ENCODE peak calls at places on chromosomes 5 and 9, in four cellular contexts. One of them, this sample, is unnamed.

GRCh38 chr5:5932824-5933223 is 445.5 kb downstream of the MED10 start:
- DNase-seq in Caco-2: no peak
- DNase-seq in HCEC 1CT: no peak
- DNase-seq in lower leg skin: no peak
- DNase-seq in this sample: no peak

GRCh38 chr5:151151793-151152192 is 5.8 kb downstream of the ANXA6 start:
- DNase-seq in Caco-2: no peak
- DNase-seq in lower leg skin: no peak
- DNase-seq in HCEC 1CT: no peak
- DNase-seq in this sample: peak; percentile 46

GRCh38 chr5:108384741-108385140 is 2.8 kb upstream of the FBXL17 start:
- DNase-seq in HCEC 1CT: no peak
- DNase-seq in Caco-2: no peak
- DNase-seq in lower leg skin: no peak
- DNase-seq in this sample: no peak

GRCh38 chr9:126809068-126809467 is 4.2 kb downstream of the ZBTB43 start:
- DNase-seq in Caco-2: no peak
- DNase-seq in lower leg skin: no peak
- DNase-seq in HCEC 1CT: peak; percentile 77
- DNase-seq in this sample: no peak

GRCh38 chr5:122458278-122458872 is 146.3 kb downstream of the SNCAIP start:
- DNase-seq in Caco-2: no peak
- DNase-seq in HCEC 1CT: peak; percentile 35
- DNase-seq in lower leg skin: no peak
- DNase-seq in this sample: no peak

GRCh38 chr5:115457985-115458384 is 86.6 kb downstream of the FEM1C start:
- DNase-seq in lower leg skin: no peak
- DNase-seq in Caco-2: peak; percentile 51
- DNase-seq in HCEC 1CT: no peak
- DNase-seq in this sample: no peak

GRCh38 chr5:10304932-10305331 is 2.8 kb downstream of the CMBL start:
- DNase-seq in Caco-2: no peak
- DNase-seq in HCEC 1CT: no peak
- DNase-seq in lower leg skin: no peak
- DNase-seq in this sample: no peak

GRCh38 chr5:173196133-173196952 is 38.7 kb downstream of the NKX2-5 start:
- DNase-seq in HCEC 1CT: no peak
- DNase-seq in lower leg skin: no peak
- DNase-seq in Caco-2: no peak
- DNase-seq in this sample: no peak

GRCh38 chr9:37332581-37332980 is 89.9 kb upstream of the GRHPR start:
- DNase-seq in Caco-2: no peak
- DNase-seq in HCEC 1CT: no peak
- DNase-seq in lower leg skin: no peak
- DNase-seq in this sample: no peak

GRCh38 chr5:103346162-103346748 is 87.7 kb downstream of the MACIR start:
- DNase-seq in Caco-2: peak; percentile 45
- DNase-seq in lower leg skin: no peak
- DNase-seq in HCEC 1CT: no peak
- DNase-seq in this sample: no peak

GRCh38 chr9:110048976-110049698 is 158.8 kb downstream of the C9orf152 start:
- DNase-seq in Caco-2: peak; percentile 42
- DNase-seq in HCEC 1CT: peak; percentile 30
- DNase-seq in lower leg skin: no peak
- DNase-seq in this sample: no peak

GRCh38 chr9:37100317-37100716 is 20.1 kb upstream of the ZCCHC7 start:
- DNase-seq in Caco-2: no peak
- DNase-seq in HCEC 1CT: no peak
- DNase-seq in lower leg skin: no peak
- DNase-seq in this sample: no peak

GRCh38 chr9:98241357-98242104 is 13.9 kb downstream of the TBC1D2 start:
- DNase-seq in Caco-2: no peak
- DNase-seq in HCEC 1CT: no peak
- DNase-seq in lower leg skin: no peak
- DNase-seq in this sample: no peak

GRCh38 chr5:10460252-10460906 is 18.7 kb downstream of the ROPN1L start:
- DNase-seq in Caco-2: no peak
- DNase-seq in HCEC 1CT: no peak
- DNase-seq in lower leg skin: peak; percentile 83
- DNase-seq in this sample: peak; percentile 18

GRCh38 chr5:178363501-178364325 is 131.1 kb upstream of the PHYKPL start:
- DNase-seq in Caco-2: no peak
- DNase-seq in HCEC 1CT: no peak
- DNase-seq in lower leg skin: no peak
- DNase-seq in this sample: no peak

GRCh38 chr5:61423487-61424157 is 91.6 kb downstream of the ZSWIM6 start:
- DNase-seq in lower leg skin: no peak
- DNase-seq in HCEC 1CT: no peak
- DNase-seq in Caco-2: no peak
- DNase-seq in this sample: no peak

GRCh38 chr9:105438136-105438839 is 9.5 kb upstream of the FSD1L start:
- DNase-seq in lower leg skin: no peak
- DNase-seq in HCEC 1CT: peak; percentile 81
- DNase-seq in Caco-2: no peak
- DNase-seq in this sample: no peak

GRCh38 chr5:103511554-103511885 is 51.1 kb downstream of the NUDT12 start:
- DNase-seq in Caco-2: no peak
- DNase-seq in HCEC 1CT: peak; percentile 73
- DNase-seq in lower leg skin: no peak
- DNase-seq in this sample: no peak

GRCh38 chr5:33470544-33470943 is 29.8 kb downstream of the TARS1 start:
- DNase-seq in HCEC 1CT: peak; percentile 27
- DNase-seq in Caco-2: no peak
- DNase-seq in lower leg skin: no peak
- DNase-seq in this sample: peak; percentile 29

GRCh38 chr5:64165500-64166200 is at the start of gene RNF180:
- DNase-seq in lower leg skin: peak; percentile 88
- DNase-seq in HCEC 1CT: no peak
- DNase-seq in Caco-2: peak; percentile 39
- DNase-seq in this sample: no peak

GRCh38 chr5:5165541-5166002 is 25.4 kb downstream of the ADAMTS16 start:
- DNase-seq in Caco-2: no peak
- DNase-seq in HCEC 1CT: no peak
- DNase-seq in lower leg skin: no peak
- DNase-seq in this sample: no peak

GRCh38 chr9:107363511-107364182 is 80.6 kb downstream of the RAD23B start:
- DNase-seq in lower leg skin: no peak
- DNase-seq in HCEC 1CT: no peak
- DNase-seq in Caco-2: peak; percentile 77
- DNase-seq in this sample: no peak

GRCh38 chr9:134634190-134634589 is 7.4 kb upstream of the COL5A1 start:
- DNase-seq in HCEC 1CT: no peak
- DNase-seq in lower leg skin: peak; percentile 70
- DNase-seq in Caco-2: no peak
- DNase-seq in this sample: no peak

GRCh38 chr5:136020383-136021015 is 8.3 kb upstream of the TGFBI start:
- DNase-seq in lower leg skin: peak; percentile 78
- DNase-seq in Caco-2: no peak
- DNase-seq in HCEC 1CT: peak; percentile 95
- DNase-seq in this sample: no peak

GRCh38 chr9:1939926-1940368 is 75.2 kb upstream of the SMARCA2 start:
- DNase-seq in HCEC 1CT: peak; percentile 32
- DNase-seq in lower leg skin: no peak
- DNase-seq in Caco-2: no peak
- DNase-seq in this sample: peak; percentile 43

GRCh38 chr5:6379246-6379645 is 899 bp upstream of the MED10 start:
- DNase-seq in HCEC 1CT: no peak
- DNase-seq in Caco-2: no peak
- DNase-seq in lower leg skin: no peak
- DNase-seq in this sample: no peak

GRCh38 chr5:31186672-31187267 is 6.7 kb upstream of the CDH6 start:
- DNase-seq in HCEC 1CT: peak; percentile 36
- DNase-seq in Caco-2: no peak
- DNase-seq in lower leg skin: no peak
- DNase-seq in this sample: peak; percentile 78

GRCh38 chr5:58087131-58087530 is 372.8 kb downstream of the PLK2 start:
- DNase-seq in HCEC 1CT: no peak
- DNase-seq in lower leg skin: no peak
- DNase-seq in Caco-2: no peak
- DNase-seq in this sample: no peak

GRCh38 chr9:22119537-22120167 is 110.5 kb upstream of the CDKN2B start:
- DNase-seq in Caco-2: no peak
- DNase-seq in lower leg skin: no peak
- DNase-seq in HCEC 1CT: peak; percentile 68
- DNase-seq in this sample: peak; percentile 28

GRCh38 chr9:121945281-121945680 is 147.8 kb downstream of the TTLL11 start:
- DNase-seq in HCEC 1CT: no peak
- DNase-seq in lower leg skin: no peak
- DNase-seq in Caco-2: no peak
- DNase-seq in this sample: no peak

GRCh38 chr9:19087601-19088000 is 15.1 kb downstream of the HAUS6 start:
- DNase-seq in Caco-2: no peak
- DNase-seq in HCEC 1CT: peak; percentile 83
- DNase-seq in lower leg skin: no peak
- DNase-seq in this sample: no peak

GRCh38 chr5:33834334-33834733 is 57.5 kb downstream of the ADAMTS12 start:
- DNase-seq in Caco-2: no peak
- DNase-seq in HCEC 1CT: peak; percentile 38
- DNase-seq in lower leg skin: no peak
- DNase-seq in this sample: no peak

GRCh38 chr9:137027369-137028012 is 546 bp downstream of the ABCA2 start:
- DNase-seq in lower leg skin: no peak
- DNase-seq in HCEC 1CT: no peak
- DNase-seq in Caco-2: no peak
- DNase-seq in this sample: no peak

GRCh38 chr5:179191506-179192184 is 131.5 kb downstream of the ZNF354C start:
- DNase-seq in HCEC 1CT: no peak
- DNase-seq in lower leg skin: no peak
- DNase-seq in Caco-2: peak; percentile 9
- DNase-seq in this sample: no peak

GRCh38 chr9:121681404-121681803 is 30.0 kb downstream of the DAB2IP start:
- DNase-seq in lower leg skin: no peak
- DNase-seq in HCEC 1CT: no peak
- DNase-seq in Caco-2: no peak
- DNase-seq in this sample: no peak

GRCh38 chr9:93577940-93578682 is 1.7 kb downstream of the PHF2 start:
- DNase-seq in Caco-2: no peak
- DNase-seq in lower leg skin: peak; percentile 89
- DNase-seq in HCEC 1CT: no peak
- DNase-seq in this sample: no peak

GRCh38 chr9:109307380-109308240 is 13.2 kb downstream of the EPB41L4B start:
- DNase-seq in lower leg skin: no peak
- DNase-seq in HCEC 1CT: no peak
- DNase-seq in Caco-2: peak; percentile 83
- DNase-seq in this sample: no peak

GRCh38 chr9:109441296-109441695 is 56.8 kb downstream of the PTPN3 start:
- DNase-seq in lower leg skin: no peak
- DNase-seq in HCEC 1CT: no peak
- DNase-seq in Caco-2: no peak
- DNase-seq in this sample: no peak

This sample was measured in pons.